ENCODE peak calls at places on chromosomes 12 and 14, in five cellular contexts. D is cardiac muscle cell; K is dorsolateral prefrontal cortex; Y is activated CD8-positive, alpha-beta T cell treated with anti-CD3 and anti-CD28 coated beads for 36 hours; L is mesothelial cell of epicardium. Q is an unnamed sample.
A peak's percentile ranks its signal among the peaks of the same experiment; 100 is the strongest.

GRCh38 chr14:94926176-94926575 is 156.3 kb upstream of the GSC start:
- DNase-seq in D (no peak), K (no peak), Y (no peak), L (no peak), Q (no peak)

GRCh38 chr12:20024194-20024593 is 344.1 kb upstream of the PDE3A start:
- DNase-seq in D (no peak), K (no peak), Y (no peak), L (no peak), Q (no peak)

GRCh38 chr12:65334534-65334933 is 56.1 kb downstream of the MSRB3 start:
- DNase-seq in D (no peak), K (no peak), Y (no peak), L (no peak), Q (no peak)

GRCh38 chr12:52119398-52120254 is 40.1 kb downstream of the SMIM41 start:
- DNase-seq in D (peak; percentile 81), K (no peak), Y (peak; percentile 58), L (peak; percentile 58), Q (peak; percentile 71)

GRCh38 chr12:70007687-70008086 is 182.7 kb downstream of the MYRFL start:
- DNase-seq in D (no peak), K (no peak), Y (no peak), L (no peak), Q (no peak)

GRCh38 chr14:23539209-23539866 is 12.2 kb downstream of the ZFHX2 start:
- DNase-seq in D (peak; percentile 83), K (no peak), Y (peak; percentile 31), L (no peak), Q (peak; percentile 81)

GRCh38 chr12:24470050-24470449 is 478.9 kb downstream of the BCAT1 start:
- DNase-seq in D (no peak), K (no peak), Y (no peak), L (no peak), Q (no peak)

GRCh38 chr12:105948331-105948730 is 190.4 kb downstream of the NUAK1 start:
- DNase-seq in D (no peak), K (no peak), Y (no peak), L (no peak), Q (no peak)

GRCh38 chr14:99758121-99758871 is 34.9 kb upstream of the EML1 start:
- DNase-seq in D (no peak), K (no peak), Y (no peak), L (no peak), Q (no peak)

GRCh38 chr12:80107221-80107620 is 7.9 kb downstream of the OTOGL start:
- DNase-seq in D (no peak), K (no peak), Y (no peak), L (no peak), Q (no peak)

GRCh38 chr14:42174357-42174756 is 567.7 kb downstream of the LRFN5 start:
- DNase-seq in D (no peak), K (no peak), Y (no peak), L (no peak), Q (no peak)

GRCh38 chr14:77406718-77407117 is 16.6 kb downstream of the NOXRED1 start:
- DNase-seq in D (no peak), K (no peak), Y (no peak), L (no peak), Q (no peak)

GRCh38 chr12:102454808-102455760 is 25.3 kb downstream of the IGF1 start:
- DNase-seq in D (no peak), K (no peak), Y (no peak), L (no peak), Q (no peak)

GRCh38 chr12:3199551-3200031 is 122.4 kb downstream of the TSPAN9 start:
- DNase-seq in D (peak; percentile 82), K (peak; percentile 18), Y (no peak), L (peak; percentile 53), Q (no peak)

GRCh38 chr14:74710477-74710876 is 2.4 kb downstream of the AREL1 start:
- DNase-seq in D (no peak), K (no peak), Y (no peak), L (no peak), Q (no peak)

GRCh38 chr14:77256694-77257093 is 14.3 kb downstream of the NGB start:
- DNase-seq in D (no peak), K (no peak), Y (no peak), L (no peak), Q (no peak)

GRCh38 chr12:4421590-4422031 is 24.0 kb downstream of the FGF6 start:
- DNase-seq in D (peak; percentile 80), K (no peak), Y (peak; percentile 28), L (no peak), Q (peak; percentile 72)

GRCh38 chr14:38546932-38547551 is 291.1 kb upstream of the CLEC14A start:
- DNase-seq in D (no peak), K (no peak), Y (no peak), L (no peak), Q (no peak)

GRCh38 chr14:63046339-63047268 is 1.3 kb upstream of the KCNH5 start:
- DNase-seq in D (no peak), K (no peak), Y (no peak), L (no peak), Q (no peak)

GRCh38 chr12:34405286-34406227 is 383.3 kb downstream of the ALG10 start:
- DNase-seq in D (no peak), K (peak; percentile 5), Y (no peak), L (peak; percentile 22), Q (peak; percentile 2)

GRCh38 chr14:92252291-92252690 is 70.7 kb upstream of the SLC24A4 start:
- DNase-seq in D (no peak), K (peak; percentile 64), Y (no peak), L (no peak), Q (no peak)

GRCh38 chr12:106564678-106565329 is 18.0 kb upstream of the RFX4 start:
- DNase-seq in D (no peak), K (no peak), Y (no peak), L (no peak), Q (no peak)

GRCh38 chr14:33477752-33478151 is 473.1 kb downstream of the EGLN3 start:
- DNase-seq in D (no peak), K (peak; percentile 28), Y (no peak), L (no peak), Q (no peak)

GRCh38 chr12:121933522-121934317 is 15.3 kb downstream of the CFAP251 start:
- DNase-seq in D (peak; percentile 55), K (no peak), Y (no peak), L (no peak), Q (no peak)

GRCh38 chr12:25071366-25071765 is 122.5 kb upstream of the BCAT1 start:
- DNase-seq in D (no peak), K (no peak), Y (no peak), L (no peak), Q (no peak)

GRCh38 chr12:67068204-67068731 is 200.9 kb upstream of the CAND1 start:
- DNase-seq in D (peak; percentile 45), K (no peak), Y (peak; percentile 30), L (peak; percentile 45), Q (peak; percentile 3)

GRCh38 chr12:115166698-115167315 is 482.8 kb upstream of the TBX3 start:
- DNase-seq in D (no peak), K (no peak), Y (no peak), L (no peak), Q (no peak)

GRCh38 chr12:71243375-71243774 is 85.6 kb upstream of the TSPAN8 start:
- DNase-seq in D (peak; percentile 4), K (no peak), Y (no peak), L (no peak), Q (no peak)

GRCh38 chr12:106599302-106599701 is 16.5 kb downstream of the RFX4 start:
- DNase-seq in D (no peak), K (no peak), Y (no peak), L (no peak), Q (no peak)

GRCh38 chr12:51592034-51592705 is 1.1 kb downstream of the SCN8A start:
- DNase-seq in D (no peak), K (no peak), Y (no peak), L (no peak), Q (no peak)

DNA sequence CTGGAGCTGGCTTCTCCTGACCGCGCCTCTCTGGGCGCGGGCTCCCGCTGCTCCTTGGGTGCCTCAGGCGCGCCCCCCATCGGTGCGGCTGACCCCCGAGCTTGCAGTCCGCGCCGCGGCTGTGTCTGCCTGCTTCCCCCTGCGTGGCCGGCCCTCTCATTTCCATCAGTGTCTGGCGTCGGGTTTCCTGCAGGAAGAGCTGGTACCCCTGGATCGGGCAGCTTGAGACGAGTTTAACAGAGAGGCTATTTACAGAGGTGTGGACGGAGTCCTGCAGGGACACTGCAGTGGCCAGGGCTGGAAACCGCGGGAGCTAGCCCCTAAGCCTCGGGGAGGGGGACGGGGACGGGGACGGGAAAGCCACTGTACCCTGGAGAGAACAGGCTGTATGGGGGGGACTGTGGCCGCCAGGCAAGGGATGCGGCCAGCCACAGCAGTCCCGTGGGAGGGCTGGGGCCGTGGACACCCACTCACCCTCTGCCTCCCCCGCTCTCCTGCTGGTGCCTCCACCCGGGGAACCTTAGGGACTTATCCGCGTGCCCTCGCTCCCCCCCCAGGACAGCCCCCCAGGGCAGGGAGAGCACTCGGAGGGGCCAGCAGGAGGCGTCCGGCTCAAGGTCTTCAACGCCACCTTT is 3.7 kb upstream of the CACNA2D4 start:
- DNase-seq in D (no peak), K (peak; percentile 9), Y (no peak), L (no peak), Q (no peak)
- TF ChIP-seq CTCF in D (no peak), K (no peak), Y (no peak), L (no peak), Q (no peak)

GRCh38 chr12:21797539-21797938 is 23.0 kb upstream of the KCNJ8 start:
- DNase-seq in D (no peak), K (no peak), Y (no peak), L (no peak), Q (no peak)

GRCh38 chr12:21800011-21800410 is 25.5 kb upstream of the KCNJ8 start:
- DNase-seq in D (no peak), K (no peak), Y (no peak), L (no peak), Q (no peak)

GRCh38 chr12:21795648-21796328 is 21.3 kb upstream of the KCNJ8 start:
- DNase-seq in D (no peak), K (no peak), Y (no peak), L (no peak), Q (no peak)

GRCh38 chr12:21806255-21806654 is 31.7 kb upstream of the KCNJ8 start:
- DNase-seq in D (no peak), K (no peak), Y (no peak), L (no peak), Q (no peak)

GRCh38 chr12:21801522-21802288 is 27.2 kb upstream of the KCNJ8 start:
- DNase-seq in D (no peak), K (no peak), Y (no peak), L (no peak), Q (no peak)
- TF ChIP-seq CTCF in D (no peak), K (no peak), Y (no peak), L (no peak), Q (no peak)

DNA sequence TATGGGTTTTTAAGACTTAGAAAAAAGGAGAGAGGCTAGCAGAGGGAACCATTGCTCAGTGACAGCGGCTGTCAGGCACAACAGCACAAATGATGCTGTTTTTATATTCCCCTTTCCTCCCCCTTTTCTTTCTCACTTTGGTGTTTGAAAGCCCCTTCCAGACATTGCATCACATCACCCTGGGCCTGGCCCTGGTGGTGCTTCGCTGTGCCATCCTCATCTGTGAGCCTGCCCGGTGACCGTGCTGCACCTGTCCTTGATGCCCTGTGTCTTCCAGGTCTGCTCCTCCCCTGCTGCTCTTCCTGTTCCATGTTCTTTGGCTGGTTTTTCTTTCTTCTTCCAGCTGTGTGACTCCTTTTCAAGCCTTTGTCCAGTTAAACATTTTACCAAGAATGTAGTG is 24.8 kb downstream of the KLC1 start:
- DNase-seq in D (no peak), K (no peak), Y (no peak), L (no peak), Q (no peak)
- TF ChIP-seq CTCF in D (no peak), K (no peak), Y (no peak), L (no peak), Q (no peak)

GRCh38 chr14:103607039-103607668 is 21.9 kb upstream of the KLC1 start:
- DNase-seq in D (peak; percentile 23), K (peak; percentile 88), Y (peak; percentile 75), L (no peak), Q (peak; percentile 64)
- TF ChIP-seq CTCF in D (peak; percentile 38), K (peak; percentile 40), Y (peak; percentile 3), L (no peak), Q (no peak)